ENCODE peak calls at places on chromosomes 13 and 19, in seven cellular contexts. B, G, Y, S, V, O and I are unnamed samples.
A peak's percentile ranks its signal among the peaks of the same experiment; 100 is the strongest.

GRCh38 chr13:107035186-107035585 is 467.2 kb upstream of the ARGLU1 start:
- ATAC-seq in B (no peak), G (no peak), Y (no peak), S (no peak), V (no peak), O (no peak), I (no peak)

GRCh38 chr19:14979498-14980255 is at the start of gene SLC1A6:
- ATAC-seq in B (no peak), G (no peak), Y (no peak), S (no peak), V (no peak), O (no peak), I (no peak)

GRCh38 chr19:52923782-52924593 is 760 bp upstream of the ZNF888 start:
- ATAC-seq in B (no peak), G (peak; percentile 17), Y (peak; percentile 79), S (peak; percentile 83), V (peak; percentile 3), O (peak; percentile 77), I (no peak)

GRCh38 chr13:30529085-30529815 is 63.5 kb upstream of the HMGB1 start:
- ATAC-seq in B (no peak), G (no peak), Y (no peak), S (no peak), V (peak; percentile 62), O (no peak), I (no peak)

GRCh38 chr13:66994097-66994496 is 236.0 kb downstream of the PCDH9 start:
- ATAC-seq in B (peak; percentile 59), G (peak; percentile 79), Y (peak; percentile 99), S (peak; percentile 99), V (peak; percentile 75), O (peak; percentile 92), I (no peak)

GRCh38 chr19:54335164-54335563 is 3.8 kb downstream of the LILRA4 start:
- ATAC-seq in B (no peak), G (no peak), Y (peak; percentile 21), S (peak; percentile 61), V (no peak), O (no peak), I (no peak)

GRCh38 chr19:13597625-13598024 is 91.3 kb upstream of the CACNA1A start:
- ATAC-seq in B (peak; percentile 68), G (peak; percentile 90), Y (peak; percentile 92), S (peak; percentile 89), V (peak; percentile 97), O (peak; percentile 77), I (peak; percentile 86)

GRCh38 chr13:111183087-111183645 is 68.1 kb downstream of the ARHGEF7 start:
- ATAC-seq in B (peak; percentile 8), G (no peak), Y (no peak), S (no peak), V (no peak), O (no peak), I (no peak)

GRCh38 chr19:49579947-49580263 is 451 bp downstream of the NOSIP start:
- ATAC-seq in B (no peak), G (peak; percentile 11), Y (no peak), S (no peak), V (peak; percentile 2), O (no peak), I (peak; percentile 32)